ENCODE peak calls at places on chromosome 17, in ten cellular contexts. I is HFF-Myc, O is IMR-90, U is fibroblast of pulmonary artery, S is A549, X is endothelial cell, N is body of pancreas, G is MM.1S, A is testis, H is HFFc6. J is an unnamed sample.
A peak's percentile ranks its signal among the peaks of the same experiment; 100 is the strongest.

GRCh38 chr17:40018211-40019121 is 3.2 kb downstream of the CSF3 start:
- DNase-seq in I (no peak), O (no peak), U (peak; percentile 62), S (no peak), X (no peak), N (no peak), G (no peak), A (peak; percentile 48), H (no peak), J (no peak)

GRCh38 chr17:83024205-83024971 is 55.0 kb upstream of the METRNL start:
- DNase-seq in I (no peak), O (no peak), U (no peak), S (no peak), X (no peak), N (no peak), G (no peak), A (no peak), H (no peak), J (no peak)

GRCh38 chr17:49670641-49671040 is 7.3 kb downstream of the SPOP start:
- DNase-seq in I (no peak), O (no peak), U (no peak), S (no peak), X (no peak), N (no peak), G (no peak), A (no peak), H (no peak), J (no peak)

GRCh38 chr17:72479113-72479512 is 358.3 kb downstream of the SOX9 start:
- DNase-seq in I (no peak), O (no peak), U (no peak), S (peak; percentile 51), X (no peak), N (peak; percentile 53), G (no peak), A (no peak), H (no peak), J (no peak)

GRCh38 chr17:10200016-10200415 is 1.6 kb upstream of the GAS7 start:
- DNase-seq in I (no peak), O (no peak), U (no peak), S (no peak), X (no peak), N (no peak), G (no peak), A (no peak), H (no peak), J (no peak)

GRCh38 chr17:27339836-27340550 is 46.1 kb downstream of the WSB1 start:
- DNase-seq in I (no peak), O (no peak), U (no peak), S (peak; percentile 88), X (no peak), N (no peak), G (no peak), A (no peak), H (no peak), J (no peak)

GRCh38 chr17:79789943-79790804 is 6.7 kb downstream of the CBX8 start:
- DNase-seq in I (no peak), O (no peak), U (no peak), S (peak; percentile 58), X (peak; percentile 66), N (no peak), G (no peak), A (no peak), H (no peak), J (peak; percentile 57)

GRCh38 chr17:36755586-36755985 is 154.2 kb downstream of the MRM1 start:
- DNase-seq in I (no peak), O (no peak), U (peak; percentile 4), S (peak; percentile 74), X (peak; percentile 34), N (no peak), G (peak; percentile 23), A (peak; percentile 20), H (no peak), J (no peak)

GRCh38 chr17:43210576-43210975 is 1.1 kb upstream of the TMEM106A start:
- DNase-seq in I (no peak), O (no peak), U (no peak), S (no peak), X (no peak), N (no peak), G (no peak), A (no peak), H (no peak), J (no peak)

GRCh38 chr17:50117202-50118040 is 12.5 kb downstream of the SAMD14 start:
- DNase-seq in I (no peak), O (peak; percentile 35), U (peak; percentile 64), S (peak; percentile 74), X (peak; percentile 80), N (peak; percentile 67), G (peak; percentile 74), A (peak; percentile 63), H (peak; percentile 27), J (peak; percentile 63)

GRCh38 chr17:33511670-33512069 is 218.6 kb upstream of the ASIC2 start:
- DNase-seq in I (no peak), O (no peak), U (no peak), S (no peak), X (no peak), N (no peak), G (peak; percentile 48), A (no peak), H (no peak), J (no peak)

GRCh38 chr17:14014647-14015046 is 54.7 kb upstream of the COX10 start:
- DNase-seq in I (no peak), O (peak; percentile 9), U (peak; percentile 23), S (no peak), X (no peak), N (no peak), G (no peak), A (no peak), H (no peak), J (no peak)

GRCh38 chr17:17387461-17388362 is 84.5 kb downstream of the NT5M start:
- DNase-seq in I (no peak), O (no peak), U (no peak), S (peak; percentile 76), X (peak; percentile 24), N (peak; percentile 81), G (peak; percentile 84), A (no peak), H (no peak), J (no peak)

GRCh38 chr17:3665834-3666233 is 2.5 kb downstream of the TAX1BP3 start:
- DNase-seq in I (no peak), O (no peak), U (no peak), S (no peak), X (no peak), N (no peak), G (peak; percentile 3), A (peak; percentile 70), H (no peak), J (no peak)

GRCh38 chr17:6712058-6712853 is 913 bp downstream of the SLC13A5 start:
- DNase-seq in I (no peak), O (no peak), U (peak; percentile 14), S (peak; percentile 54), X (peak; percentile 19), N (no peak), G (no peak), A (peak; percentile 66), H (no peak), J (no peak)
- TF ChIP-seq CTCF in I (no peak), O (no peak), U (no peak), S (no peak), X (no peak), N (no peak), G (no peak), A (peak; percentile 3), H (no peak), J (no peak)

DNA sequence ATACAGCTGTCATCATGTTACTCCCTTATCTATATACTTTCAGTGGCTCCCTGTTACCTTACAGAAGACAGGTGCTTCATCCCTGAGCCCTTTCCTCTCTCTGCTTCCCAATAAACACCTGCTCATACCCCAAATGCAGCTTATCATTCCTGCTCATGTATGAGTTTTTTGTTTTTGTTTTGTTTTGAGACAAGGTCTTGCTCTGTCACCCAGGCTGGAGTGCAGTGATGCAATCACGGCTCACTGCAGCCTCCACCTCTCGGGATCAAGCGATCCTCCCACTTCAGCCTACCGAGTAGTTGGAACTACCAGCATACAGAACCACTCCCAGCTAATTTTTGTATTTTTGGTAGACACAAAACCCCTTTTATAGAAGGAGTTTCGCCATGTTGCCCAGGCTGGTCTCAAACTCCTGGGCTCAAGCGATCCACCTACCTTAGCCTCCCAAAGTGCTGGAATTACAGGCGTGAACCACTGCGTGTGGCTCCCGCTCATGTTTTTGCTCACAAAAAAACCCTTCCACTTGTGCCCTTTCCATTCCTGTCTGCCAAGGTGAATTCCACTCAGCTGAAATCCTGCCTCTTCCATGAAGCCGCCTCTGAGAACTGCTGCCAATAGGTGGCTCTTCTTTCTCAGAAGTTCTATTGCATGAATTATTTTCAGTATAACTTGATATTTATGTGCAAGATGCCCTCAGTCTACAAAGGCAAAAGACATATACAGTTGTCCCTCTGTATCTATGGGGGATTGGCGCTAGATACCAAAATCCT is 7.9 kb upstream of the RNF157 start:
- DNase-seq in I (no peak), O (no peak), U (no peak), S (no peak), X (no peak), N (no peak), G (no peak), A (no peak), H (no peak), J (no peak)
- TF ChIP-seq CTCF in I (peak; percentile 4), O (no peak), U (peak; percentile 29), S (peak; percentile 26), X (no peak), N (peak; percentile 22), G (no peak), A (no peak), H (peak; percentile 43), J (no peak)

GRCh38 chr17:5667871-5668270 is 83.6 kb upstream of the NLRP1 start:
- DNase-seq in I (no peak), O (no peak), U (no peak), S (peak; percentile 31), X (no peak), N (no peak), G (peak; percentile 7), A (no peak), H (no peak), J (no peak)
- TF ChIP-seq CTCF in I (peak; percentile 33), O (no peak), U (no peak), S (no peak), X (no peak), N (no peak), G (peak; percentile 38), A (no peak), H (peak; percentile 51), J (no peak)

GRCh38 chr17:65990593-65990992 is 201.3 kb downstream of the CEP112 start:
- DNase-seq in I (no peak), O (no peak), U (no peak), S (no peak), X (no peak), N (no peak), G (no peak), A (no peak), H (no peak), J (no peak)
- TF ChIP-seq CTCF in I (no peak), O (no peak), U (no peak), S (no peak), X (no peak), N (no peak), G (no peak), A (no peak), H (no peak), J (no peak)